ENCODE peak calls at places on chromosomes 12 and 14, in four cellular contexts. One of them, this sample, is unnamed.

GRCh38 chr14:22658951-22659350 is 14.8 kb upstream of the OR6J1 start:
- DNase-seq in A549: no peak
- DNase-seq in upper lobe of left lung: no peak
- DNase-seq in stomach: no peak
- DNase-seq in this sample: no peak

GRCh38 chr14:77170045-77170444 is 11.6 kb upstream of the TMEM63C start:
- DNase-seq in A549: no peak
- DNase-seq in upper lobe of left lung: no peak
- DNase-seq in stomach: no peak
- DNase-seq in this sample: no peak

GRCh38 chr12:50246873-50247612 is 36.3 kb downstream of the LIMA1 start:
- DNase-seq in A549: peak; percentile 69
- DNase-seq in upper lobe of left lung: no peak
- DNase-seq in stomach: peak; percentile 80
- DNase-seq in this sample: no peak

GRCh38 chr12:33047666-33048065 is 151.1 kb upstream of the PKP2 start:
- DNase-seq in A549: no peak
- DNase-seq in upper lobe of left lung: no peak
- DNase-seq in stomach: no peak
- DNase-seq in this sample: no peak

GRCh38 chr14:89617471-89618291 is 200.6 kb upstream of the FOXN3 start:
- DNase-seq in A549: no peak
- DNase-seq in upper lobe of left lung: no peak
- DNase-seq in stomach: peak; percentile 45
- DNase-seq in this sample: no peak

GRCh38 chr12:63319386-63319785 is 168.4 kb upstream of the AVPR1A start:
- DNase-seq in A549: peak; percentile 12
- DNase-seq in upper lobe of left lung: no peak
- DNase-seq in stomach: no peak
- DNase-seq in this sample: no peak

GRCh38 chr14:79510659-79511058 is 700.6 kb downstream of the DIO2 start:
- DNase-seq in A549: no peak
- DNase-seq in upper lobe of left lung: no peak
- DNase-seq in stomach: no peak
- DNase-seq in this sample: no peak

GRCh38 chr12:119157528-119157927 is 21.2 kb upstream of the HSPB8 start:
- DNase-seq in A549: no peak
- DNase-seq in upper lobe of left lung: peak; percentile 68
- DNase-seq in stomach: no peak
- DNase-seq in this sample: no peak

GRCh38 chr12:125216720-125217119 is 151.5 kb downstream of the AACS start:
- DNase-seq in A549: no peak
- DNase-seq in upper lobe of left lung: peak; percentile 67
- DNase-seq in stomach: no peak
- DNase-seq in this sample: no peak

GRCh38 chr12:87960557-87960956 is 68.6 kb downstream of the C12orf50 start:
- DNase-seq in A549: no peak
- DNase-seq in upper lobe of left lung: no peak
- DNase-seq in stomach: no peak
- DNase-seq in this sample: no peak

GRCh38 chr12:124369901-124370378 is 75.0 kb downstream of the RFLNA start:
- DNase-seq in A549: no peak
- DNase-seq in upper lobe of left lung: no peak
- DNase-seq in stomach: no peak
- DNase-seq in this sample: no peak

GRCh38 chr12:24489939-24490338 is 459.0 kb downstream of the BCAT1 start:
- DNase-seq in A549: no peak
- DNase-seq in upper lobe of left lung: no peak
- DNase-seq in stomach: no peak
- DNase-seq in this sample: no peak

GRCh38 chr12:68428724-68429580 is 96.8 kb upstream of the MDM1 start:
- DNase-seq in A549: no peak
- DNase-seq in upper lobe of left lung: no peak
- DNase-seq in stomach: no peak
- DNase-seq in this sample: no peak

GRCh38 chr12:54217774-54218221 is 29.0 kb upstream of the SMUG1 start:
- DNase-seq in A549: no peak
- DNase-seq in upper lobe of left lung: peak; percentile 86
- DNase-seq in stomach: peak; percentile 32
- DNase-seq in this sample: no peak

GRCh38 chr12:47900101-47900479 is 4.7 kb downstream of the VDR start:
- DNase-seq in A549: no peak
- DNase-seq in upper lobe of left lung: no peak
- DNase-seq in stomach: no peak
- DNase-seq in this sample: no peak

GRCh38 chr14:71320734-71321555 is 413.7 kb downstream of the PCNX1 start:
- DNase-seq in A549: peak; percentile 46
- DNase-seq in upper lobe of left lung: peak; percentile 95
- DNase-seq in stomach: peak; percentile 73
- DNase-seq in this sample: no peak

GRCh38 chr14:71318097-71318459 is 410.8 kb downstream of the PCNX1 start:
- DNase-seq in A549: no peak
- DNase-seq in upper lobe of left lung: no peak
- DNase-seq in stomach: no peak
- DNase-seq in this sample: no peak

GRCh38 chr14:71319646-71320045 is 412.4 kb downstream of the PCNX1 start:
- DNase-seq in A549: peak; percentile 13
- DNase-seq in upper lobe of left lung: no peak
- DNase-seq in stomach: no peak
- DNase-seq in this sample: no peak

GRCh38 chr14:71321556-71322315 is 414.5 kb downstream of the PCNX1 start:
- DNase-seq in A549: peak; percentile 19
- DNase-seq in upper lobe of left lung: no peak
- DNase-seq in stomach: no peak
- DNase-seq in this sample: no peak

GRCh38 chr14:71320107-71320733 is 413.0 kb downstream of the PCNX1 start:
- DNase-seq in A549: peak; percentile 93
- DNase-seq in upper lobe of left lung: peak; percentile 99
- DNase-seq in stomach: peak; percentile 97
- DNase-seq in this sample: peak; percentile 98
- TF ChIP-seq EP300 in A549: no peak
- TF ChIP-seq EP300 in upper lobe of left lung: no peak
- TF ChIP-seq EP300 in stomach: no peak
- TF ChIP-seq EP300 in this sample: no peak

GRCh38 chr12:4302881-4303280 is 18.1 kb upstream of the TIGAR start:
- DNase-seq in A549: no peak
- DNase-seq in upper lobe of left lung: no peak
- DNase-seq in stomach: no peak
- DNase-seq in this sample: no peak

GRCh38 chr12:4312251-4312650 is 8.8 kb upstream of the TIGAR start:
- DNase-seq in A549: no peak
- DNase-seq in upper lobe of left lung: no peak
- DNase-seq in stomach: no peak
- DNase-seq in this sample: no peak

GRCh38 chr12:4307593-4308333 is 13.2 kb upstream of the TIGAR start:
- DNase-seq in A549: peak; percentile 93
- DNase-seq in upper lobe of left lung: peak; percentile 63
- DNase-seq in stomach: peak; percentile 77
- DNase-seq in this sample: no peak

GRCh38 chr12:4303750-4304149 is 17.3 kb upstream of the TIGAR start:
- DNase-seq in A549: no peak
- DNase-seq in upper lobe of left lung: no peak
- DNase-seq in stomach: no peak
- DNase-seq in this sample: no peak

DNA sequence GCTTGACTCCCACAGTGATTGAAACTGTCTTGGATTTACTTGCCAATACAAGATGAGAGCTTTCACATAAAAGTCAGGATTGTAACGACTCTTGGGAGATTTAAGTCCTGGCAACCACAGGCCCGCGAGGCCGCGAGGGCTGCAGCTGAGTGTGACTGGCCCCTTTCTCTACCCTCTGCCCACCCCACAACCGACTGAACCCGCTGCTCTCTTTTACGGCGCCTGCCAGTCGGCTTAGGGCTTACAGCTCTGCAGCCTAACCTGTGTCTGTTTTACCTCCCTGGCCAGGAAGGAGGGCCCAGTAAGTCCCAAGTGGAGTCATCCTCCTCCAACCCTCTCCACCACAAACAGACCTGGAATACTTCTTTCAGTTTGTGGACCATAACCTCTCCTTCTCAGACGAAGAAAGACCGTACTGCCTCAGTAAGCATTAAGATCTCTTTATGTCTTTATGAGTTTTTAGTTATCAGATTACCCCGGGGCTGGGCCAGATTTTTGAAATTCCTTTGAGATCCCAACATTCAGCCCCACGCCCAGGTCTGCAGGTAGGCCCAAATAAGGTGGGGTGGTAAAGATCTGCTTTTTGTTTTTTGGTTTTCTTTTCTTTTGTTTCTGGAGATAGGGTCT is 12.6 kb upstream of the TIGAR start:
- DNase-seq in A549: no peak
- DNase-seq in upper lobe of left lung: no peak
- DNase-seq in stomach: no peak
- DNase-seq in this sample: no peak
- H3K27ac ChIP-seq in A549: no peak overlapping the region
- H3K27ac ChIP-seq in upper lobe of left lung: no peak overlapping the region
- H3K27ac ChIP-seq in stomach: peak overlapping the region; percentile 52
- H3K27ac ChIP-seq in this sample: peak overlapping the region; percentile 62

GRCh38 chr14:67695394-67695949 is at the start of gene RDH11:
- DNase-seq in A549: peak; percentile 94
- DNase-seq in upper lobe of left lung: peak; percentile 86
- DNase-seq in stomach: peak; percentile 84
- DNase-seq in this sample: peak; percentile 95
- TF ChIP-seq POLR2A in A549: peak; percentile 94
- TF ChIP-seq POLR2A in upper lobe of left lung: peak; percentile 71
- TF ChIP-seq POLR2A in stomach: no peak
- TF ChIP-seq POLR2A in this sample: peak; percentile 57

DNA sequence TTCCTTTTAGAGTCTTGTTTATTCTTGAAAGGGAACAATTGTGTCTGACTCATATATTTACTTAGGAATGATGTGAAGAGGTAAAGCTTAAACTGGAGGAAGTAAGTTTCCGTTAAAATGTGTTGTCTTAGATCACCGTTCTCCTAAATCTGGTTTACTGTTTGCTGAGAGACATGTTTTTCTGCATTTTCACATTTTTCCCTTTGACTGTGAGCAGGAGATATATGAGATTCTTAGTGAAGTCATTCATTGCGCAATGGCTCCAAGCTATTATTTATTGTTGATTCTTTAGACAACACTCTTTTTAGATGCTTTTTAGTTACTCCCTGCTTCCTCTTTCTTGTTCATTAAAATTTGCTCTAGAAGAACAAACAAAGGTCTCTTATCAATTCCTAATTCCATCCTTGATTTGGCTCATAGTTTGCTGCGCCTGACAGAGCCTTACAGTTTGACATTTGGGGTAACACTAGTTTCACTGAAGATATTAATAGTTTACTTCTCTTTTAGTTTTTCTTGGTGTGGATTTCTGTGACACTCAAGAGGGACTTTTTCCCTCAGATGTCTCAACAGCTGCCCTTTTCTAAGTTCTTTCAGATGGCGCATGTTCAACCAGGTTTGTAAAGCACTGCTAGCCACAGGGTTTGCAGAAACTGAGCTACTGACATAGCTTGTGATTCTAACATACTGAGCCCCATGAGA is 11.4 kb downstream of the CLECL1 start:
- DNase-seq in A549: peak; percentile 71
- DNase-seq in upper lobe of left lung: no peak
- DNase-seq in stomach: no peak
- DNase-seq in this sample: no peak
- TF ChIP-seq EP300 in A549: peak; percentile 32
- TF ChIP-seq EP300 in upper lobe of left lung: no peak
- TF ChIP-seq EP300 in stomach: no peak
- TF ChIP-seq EP300 in this sample: no peak

DNA sequence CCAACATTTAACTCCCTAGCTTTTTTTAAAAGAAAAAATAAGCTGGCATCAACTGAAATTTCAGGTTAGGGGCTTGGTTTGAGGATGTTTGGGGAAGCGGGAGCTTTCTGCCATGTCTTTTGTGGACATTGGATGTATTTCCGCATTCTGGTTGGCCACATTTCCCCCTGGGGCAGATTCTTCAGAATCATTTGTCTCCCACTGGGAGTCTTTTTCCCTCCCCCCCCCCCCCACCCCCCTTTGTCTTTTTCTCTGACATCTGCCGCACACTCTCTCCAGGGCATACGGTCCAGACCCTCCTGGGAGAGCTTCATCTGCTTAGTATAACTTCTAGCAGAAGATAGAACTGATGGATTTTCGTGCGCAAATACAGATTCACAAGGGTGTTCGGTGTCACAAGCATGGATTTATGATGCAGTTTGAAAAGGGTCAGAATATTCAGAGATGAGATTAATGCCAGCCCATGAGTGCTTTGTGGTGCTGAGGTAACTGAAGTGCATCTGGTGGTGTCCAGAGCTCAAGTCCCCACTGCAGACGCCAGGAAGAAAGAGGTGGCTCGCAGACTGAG is 40.2 kb downstream of the ETV6 start:
- DNase-seq in A549: no peak
- DNase-seq in upper lobe of left lung: no peak
- DNase-seq in stomach: no peak
- DNase-seq in this sample: no peak
- H3K27ac ChIP-seq in A549: no peak overlapping the region
- H3K27ac ChIP-seq in upper lobe of left lung: no peak overlapping the region
- H3K27ac ChIP-seq in stomach: no peak overlapping the region
- H3K27ac ChIP-seq in this sample: no peak overlapping the region

DNA sequence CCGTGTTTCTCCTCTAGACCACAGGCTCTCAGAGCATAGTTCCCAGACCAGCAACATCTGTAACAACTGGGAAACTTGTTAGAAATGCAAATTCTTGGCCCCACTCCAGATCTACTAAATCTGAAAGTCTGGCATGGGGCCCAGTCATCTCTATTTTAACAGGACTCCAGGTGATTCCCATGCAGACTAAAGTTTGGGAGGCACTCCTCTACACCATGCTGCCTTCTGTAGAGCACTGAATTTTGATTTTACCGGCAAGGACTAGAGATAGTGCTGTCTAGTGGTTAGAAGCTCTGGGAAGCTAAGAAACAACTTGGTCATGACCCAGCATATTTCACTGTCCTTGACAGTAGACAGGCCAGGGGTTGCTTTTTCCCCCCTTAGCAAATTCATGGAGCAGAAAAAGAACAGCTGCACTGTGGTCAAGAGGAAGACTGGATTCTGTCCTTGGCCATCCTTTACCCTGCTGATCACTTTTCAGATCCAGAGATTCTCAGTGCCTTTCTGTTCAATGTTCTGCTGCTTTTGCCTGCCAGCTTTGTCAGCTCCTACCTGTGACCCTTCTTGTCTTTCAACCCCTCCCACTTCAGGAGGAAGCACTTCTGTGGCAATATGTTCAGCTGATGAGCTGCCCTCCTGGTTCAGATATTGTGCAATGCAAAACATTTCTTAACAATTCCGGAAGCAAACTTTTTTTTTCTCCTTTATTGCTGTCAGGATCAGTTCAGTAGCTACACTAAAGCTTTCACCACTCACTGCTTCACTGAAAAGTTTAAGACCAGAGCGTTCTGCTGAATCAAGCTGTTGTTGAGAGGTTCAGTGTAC is 133.8 kb upstream of the NUDT4 start:
- DNase-seq in A549: no peak
- DNase-seq in upper lobe of left lung: no peak
- DNase-seq in stomach: no peak
- DNase-seq in this sample: no peak
- TF ChIP-seq POLR2A in A549: no peak
- TF ChIP-seq POLR2A in upper lobe of left lung: no peak
- TF ChIP-seq POLR2A in stomach: no peak
- TF ChIP-seq POLR2A in this sample: no peak

DNA sequence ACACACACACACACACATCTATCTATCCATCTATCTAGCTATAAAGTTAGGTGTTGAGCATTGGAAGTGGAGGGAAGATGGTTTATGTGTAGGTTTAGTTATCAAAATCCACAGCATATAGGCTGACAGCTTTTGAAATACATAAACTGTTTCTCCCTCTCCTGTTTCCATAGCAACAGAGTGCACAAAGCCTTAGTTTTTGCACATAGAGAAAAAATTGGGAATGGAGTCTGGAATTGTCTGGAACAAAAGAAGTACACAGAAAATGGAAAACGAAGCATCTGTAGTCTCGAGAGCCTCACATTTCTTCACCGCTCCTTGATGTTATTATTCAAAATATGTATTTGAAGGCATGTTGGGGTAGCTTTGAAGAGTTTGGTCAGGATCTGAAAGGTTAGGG is 735.8 kb downstream of the NOVA1 start:
- DNase-seq in A549: no peak
- DNase-seq in upper lobe of left lung: no peak
- DNase-seq in stomach: no peak
- DNase-seq in this sample: no peak
- TF ChIP-seq EP300 in A549: no peak
- TF ChIP-seq EP300 in upper lobe of left lung: no peak
- TF ChIP-seq EP300 in stomach: no peak
- TF ChIP-seq EP300 in this sample: no peak

This sample was measured in esophagus muscularis mucosa.